ENCODE peak calls at places on chromosomes 13 and 19, in six cellular contexts. V, E, W, L, Q and X are unnamed samples.

GRCh38 chr13:40190656-40191100 is 475.8 kb downstream of the FOXO1 start:
- DNase-seq in V (peak; percentile 57), E (no peak), W (peak; percentile 71), L (peak; percentile 85), Q (peak; percentile 27), X (peak; percentile 62)

GRCh38 chr13:24618219-24618955 is 61.8 kb upstream of the ATP12A start:
- DNase-seq in V (no peak), E (no peak), W (peak; percentile 40), L (no peak), Q (peak; percentile 66), X (no peak)

GRCh38 chr13:59691501-59692066 is 472.1 kb downstream of the DIAPH3 start:
- DNase-seq in V (no peak), E (no peak), W (no peak), L (no peak), Q (no peak), X (no peak)

GRCh38 chr13:113448885-113449692 is 4.2 kb downstream of the ADPRHL1 start:
- DNase-seq in V (peak; percentile 67), E (peak; percentile 77), W (no peak), L (no peak), Q (peak; percentile 24), X (peak; percentile 90)

GRCh38 chr19:3673506-3674439 is 26.5 kb downstream of the PIP5K1C start:
- DNase-seq in V (no peak), E (no peak), W (no peak), L (no peak), Q (no peak), X (no peak)

GRCh38 chr19:52343548-52343947 is 7.5 kb downstream of the ZNF610 start:
- DNase-seq in V (peak; percentile 9), E (peak; percentile 46), W (no peak), L (peak; percentile 38), Q (peak; percentile 25), X (peak; percentile 24)

GRCh38 chr13:28753208-28753892 is 34.6 kb upstream of the SLC46A3 start:
- DNase-seq in V (peak; percentile 96), E (peak; percentile 44), W (peak; percentile 75), L (peak; percentile 95), Q (no peak), X (no peak)

GRCh38 chr19:19997656-19998268 is 41.5 kb downstream of the ZNF682 start:
- DNase-seq in V (no peak), E (no peak), W (no peak), L (no peak), Q (peak; percentile 16), X (peak; percentile 35)

GRCh38 chr19:10510301-10510802 is 6.9 kb downstream of the S1PR5 start:
- DNase-seq in V (no peak), E (no peak), W (no peak), L (no peak), Q (no peak), X (peak; percentile 50)

GRCh38 chr19:33040994-33041827 is 23.5 kb downstream of the RHPN2 start:
- DNase-seq in V (peak; percentile 29), E (no peak), W (no peak), L (peak; percentile 49), Q (no peak), X (peak; percentile 81)

GRCh38 chr13:44629465-44630183 is 53.5 kb upstream of the TSC22D1 start:
- DNase-seq in V (peak; percentile 92), E (no peak), W (no peak), L (peak; percentile 72), Q (no peak), X (no peak)

GRCh38 chr13:39575641-39576238 is 27.3 kb downstream of the LHFPL6 start:
- DNase-seq in V (no peak), E (no peak), W (no peak), L (no peak), Q (no peak), X (no peak)

GRCh38 chr13:95288899-95289500 is 12.3 kb downstream of the ABCC4 start:
- DNase-seq in V (no peak), E (no peak), W (no peak), L (no peak), Q (no peak), X (no peak)

DNA sequence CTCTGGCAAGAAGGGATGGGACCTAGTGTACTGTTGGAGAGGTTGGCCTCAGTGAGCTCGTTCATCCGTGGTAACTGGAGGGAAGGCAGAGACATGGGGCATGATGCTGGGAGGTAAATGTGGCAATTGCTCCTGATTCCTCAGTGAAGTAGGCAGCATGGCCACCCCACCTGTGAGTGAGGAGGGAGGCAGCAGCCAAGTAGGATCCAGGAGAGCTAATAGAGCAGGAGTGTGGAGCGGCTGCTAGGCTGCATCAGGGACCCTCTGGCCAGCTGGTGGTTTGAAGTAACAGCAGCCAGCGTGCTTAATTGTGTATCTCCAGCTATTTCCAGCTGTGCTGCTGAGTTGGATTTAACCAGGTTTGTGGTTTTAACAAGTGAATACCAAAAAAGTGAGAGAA is 24.7 kb downstream of the TM9SF2 start:
- DNase-seq in V (no peak), E (no peak), W (no peak), L (no peak), Q (no peak), X (no peak)
- H3K4me3 ChIP-seq in V (no peak overlapping the region), E (no peak overlapping the region), W (no peak overlapping the region), L (no peak overlapping the region), Q (no peak overlapping the region), X (no peak overlapping the region)

DNA sequence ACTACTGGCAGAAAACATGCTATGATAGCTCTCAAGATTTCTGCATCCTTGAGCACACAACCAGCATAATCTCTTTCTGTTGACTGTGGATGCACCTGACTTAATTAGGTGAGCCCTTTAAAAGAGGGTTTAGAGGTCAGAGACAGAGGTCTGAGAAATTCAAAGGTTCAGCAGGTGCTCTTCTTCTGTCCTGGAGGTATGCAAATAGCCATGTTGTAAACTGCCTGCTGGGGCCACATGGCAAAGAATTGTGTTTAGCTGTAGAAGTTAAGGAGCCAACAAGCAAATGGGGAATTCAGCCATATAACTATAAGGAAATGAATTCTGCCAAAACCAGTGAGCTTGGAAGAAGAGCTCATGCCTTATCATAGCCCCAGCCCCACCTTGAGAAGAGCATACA is 11.6 kb upstream of the DCLK1 start:
- DNase-seq in V (no peak), E (no peak), W (no peak), L (no peak), Q (no peak), X (no peak)
- H3K4me3 ChIP-seq in V (no peak overlapping the region), E (no peak overlapping the region), W (no peak overlapping the region), L (no peak overlapping the region), Q (no peak overlapping the region), X (no peak overlapping the region)

GRCh38 chr13:98866882-98867281 is 111.0 kb downstream of the DOCK9 start:
- DNase-seq in V (no peak), E (no peak), W (no peak), L (no peak), Q (no peak), X (no peak)
- H3K4me3 ChIP-seq in V (no peak overlapping the region), E (no peak overlapping the region), W (no peak overlapping the region), L (no peak overlapping the region), Q (no peak overlapping the region), X (no peak overlapping the region)

GRCh38 chr19:50148528-50148927 is 14.6 kb downstream of the IZUMO2 start:
- DNase-seq in V (no peak), E (no peak), W (no peak), L (no peak), Q (no peak), X (no peak)
- H3K4me3 ChIP-seq in V (no peak overlapping the region), E (no peak overlapping the region), W (no peak overlapping the region), L (no peak overlapping the region), Q (peak overlapping the region; percentile 74), X (no peak overlapping the region)

GRCh38 chr13:97194473-97194872 is 27.7 kb upstream of the MBNL2 start:
- DNase-seq in V (peak; percentile 17), E (no peak), W (no peak), L (peak; percentile 56), Q (no peak), X (no peak)

GRCh38 chr13:97192166-97192565 is 30.0 kb upstream of the MBNL2 start:
- DNase-seq in V (no peak), E (no peak), W (no peak), L (no peak), Q (no peak), X (no peak)

GRCh38 chr13:97191143-97191542 is 31.0 kb upstream of the MBNL2 start:
- DNase-seq in V (no peak), E (no peak), W (no peak), L (no peak), Q (no peak), X (no peak)

GRCh38 chr13:97191615-97192014 is 30.5 kb upstream of the MBNL2 start:
- DNase-seq in V (no peak), E (no peak), W (no peak), L (no peak), Q (no peak), X (no peak)

GRCh38 chr13:97193577-97193976 is 28.6 kb upstream of the MBNL2 start:
- DNase-seq in V (no peak), E (no peak), W (no peak), L (no peak), Q (no peak), X (no peak)
- H3K4me3 ChIP-seq in V (no peak overlapping the region), E (no peak overlapping the region), W (no peak overlapping the region), L (no peak overlapping the region), Q (no peak overlapping the region), X (no peak overlapping the region)